ENCODE peak calls at places on chromosome 18, in five cellular contexts. A is HFFc6, H is progenitor cell of endocrine pancreas, P is endothelial cell, Z is GM12878. E is an unnamed sample.

GRCh38 chr18:45168883-45169585 is 446.2 kb upstream of the SLC14A2 start:
- DNase-seq in A (peak), H (no peak), P (no peak), Z (no peak), E (peak)

GRCh38 chr18:711330-711692 is 1.1 kb downstream of the ENOSF1 start:
- DNase-seq in A (no peak), H (no peak), P (no peak), Z (no peak), E (no peak)

GRCh38 chr18:21049306-21049705 is 62.3 kb downstream of the ROCK1 start:
- DNase-seq in A (no peak), H (no peak), P (no peak), Z (no peak), E (no peak)

GRCh38 chr18:79123948-79124347 is 54.8 kb downstream of the ATP9B start:
- DNase-seq in A (peak), H (no peak), P (no peak), Z (no peak), E (no peak)

GRCh38 chr18:35619468-35619867 is 37.9 kb downstream of the GALNT1 start:
- DNase-seq in A (no peak), H (no peak), P (no peak), Z (no peak), E (no peak)

GRCh38 chr18:57051586-57052044 is 95.3 kb upstream of the BOD1L2 start:
- DNase-seq in A (no peak), H (no peak), P (no peak), Z (peak), E (no peak)

GRCh38 chr18:10235553-10235952 is 218.9 kb upstream of the APCDD1 start:
- DNase-seq in A (no peak), H (no peak), P (no peak), Z (no peak), E (no peak)

GRCh38 chr18:79067611-79068010 is 1.6 kb upstream of the ATP9B start:
- DNase-seq in A (no peak), H (no peak), P (no peak), Z (no peak), E (no peak)

GRCh38 chr18:6521804-6522418 is 107.2 kb upstream of the L3MBTL4 start:
- DNase-seq in A (no peak), H (no peak), P (peak), Z (peak), E (no peak)

GRCh38 chr18:35616074-35616473 is 34.5 kb downstream of the GALNT1 start:
- DNase-seq in A (no peak), H (no peak), P (no peak), Z (no peak), E (no peak)

GRCh38 chr18:62788111-62788510 is 72.8 kb downstream of the PHLPP1 start:
- DNase-seq in A (no peak), H (no peak), P (no peak), Z (no peak), E (no peak)

GRCh38 chr18:49018553-49018943 is 67.8 kb upstream of the SMAD7 start:
- DNase-seq in A (no peak), H (no peak), P (no peak), Z (no peak), E (no peak)

GRCh38 chr18:72867721-72868665 is at the start of gene NETO1:
- DNase-seq in A (no peak), H (peak), P (peak), Z (no peak), E (no peak)

GRCh38 chr18:80193701-80194100 is 53.6 kb downstream of the PARD6G start:
- DNase-seq in A (no peak), H (no peak), P (no peak), Z (no peak), E (no peak)

GRCh38 chr18:60020107-60020925 is 120.5 kb downstream of the PMAIP1 start:
- DNase-seq in A (no peak), H (no peak), P (no peak), Z (no peak), E (no peak)

GRCh38 chr18:72762505-72763122 is 105.2 kb downstream of the NETO1 start:
- DNase-seq in A (peak), H (no peak), P (peak), Z (peak), E (peak)

GRCh38 chr18:34342960-34343359 is 118.2 kb upstream of the NOL4 start:
- DNase-seq in A (no peak), H (no peak), P (no peak), Z (no peak), E (no peak)

GRCh38 chr18:48918660-48919415 is 31.9 kb downstream of the SMAD7 start:
- DNase-seq in A (no peak), H (no peak), P (no peak), Z (no peak), E (no peak)

GRCh38 chr18:35918564-35918963 is 53.9 kb upstream of the RMP24 start:
- DNase-seq in A (no peak), H (no peak), P (no peak), Z (no peak), E (no peak)

GRCh38 chr18:72181241-72181764 is 362.8 kb downstream of the CBLN2 start:
- DNase-seq in A (no peak), H (no peak), P (no peak), Z (peak), E (no peak)

GRCh38 chr18:58662118-58662517 is 9.1 kb upstream of the MALT1 start:
- DNase-seq in A (no peak), H (no peak), P (no peak), Z (peak), E (no peak)

GRCh38 chr18:41939326-41939725 is 15.7 kb upstream of the PIK3C3 start:
- DNase-seq in A (no peak), H (no peak), P (no peak), Z (no peak), E (no peak)

GRCh38 chr18:38241216-38241615 is 675.6 kb upstream of the CELF4 start:
- DNase-seq in A (no peak), H (no peak), P (no peak), Z (no peak), E (no peak)

GRCh38 chr18:5424903-5425302 is 118.9 kb downstream of the EPB41L3 start:
- DNase-seq in A (peak), H (no peak), P (peak), Z (no peak), E (no peak)

GRCh38 chr18:80166240-80166639 is 57.2 kb downstream of the ADNP2 start:
- DNase-seq in A (no peak), H (no peak), P (no peak), Z (no peak), E (no peak)

GRCh38 chr18:59971871-59972270 is 72.1 kb downstream of the PMAIP1 start:
- DNase-seq in A (no peak), H (no peak), P (no peak), Z (no peak), E (no peak)

GRCh38 chr18:29501952-29502351 is 1325.0 kb upstream of the CDH2 start:
- DNase-seq in A (peak), H (no peak), P (no peak), Z (no peak), E (no peak)

GRCh38 chr18:7370812-7371211 is 139.9 kb downstream of the LRRC30 start:
- DNase-seq in A (no peak), H (no peak), P (peak), Z (no peak), E (no peak)

GRCh38 chr18:69956037-69956436 is 8.4 kb upstream of the CD226 start:
- DNase-seq in A (no peak), H (no peak), P (no peak), Z (no peak), E (no peak)

GRCh38 chr18:12744103-12744502 is 41.3 kb downstream of the PSMG2 start:
- DNase-seq in A (peak), H (no peak), P (no peak), Z (no peak), E (no peak)
- TF ChIP-seq CTCF in A (peak), H (peak), P (no peak), Z (peak), E (peak)

DNA sequence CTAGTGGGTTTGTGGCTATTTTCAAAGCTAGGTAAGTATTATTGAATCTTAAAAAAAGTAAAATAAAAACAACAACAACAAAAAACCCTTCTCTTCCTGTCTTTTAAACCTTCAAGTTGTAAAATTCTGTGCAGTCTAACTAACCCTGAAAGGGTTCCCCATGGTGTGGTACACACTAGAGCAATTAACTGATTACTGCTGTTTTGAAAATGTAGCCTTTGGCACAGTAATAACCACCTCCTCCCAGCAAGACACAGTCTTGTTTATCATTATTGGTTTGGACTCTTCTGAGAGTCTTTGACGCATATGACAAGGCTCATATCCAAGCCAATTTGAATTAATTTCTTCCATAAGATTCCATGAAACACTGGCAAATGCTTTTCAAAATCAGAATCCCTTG is 2184.6 kb upstream of the PIK3C3 start:
- DNase-seq in A (no peak), H (no peak), P (no peak), Z (no peak), E (no peak)
- TF ChIP-seq CTCF in A (no peak), H (no peak), P (no peak), Z (no peak), E (no peak)

DNA sequence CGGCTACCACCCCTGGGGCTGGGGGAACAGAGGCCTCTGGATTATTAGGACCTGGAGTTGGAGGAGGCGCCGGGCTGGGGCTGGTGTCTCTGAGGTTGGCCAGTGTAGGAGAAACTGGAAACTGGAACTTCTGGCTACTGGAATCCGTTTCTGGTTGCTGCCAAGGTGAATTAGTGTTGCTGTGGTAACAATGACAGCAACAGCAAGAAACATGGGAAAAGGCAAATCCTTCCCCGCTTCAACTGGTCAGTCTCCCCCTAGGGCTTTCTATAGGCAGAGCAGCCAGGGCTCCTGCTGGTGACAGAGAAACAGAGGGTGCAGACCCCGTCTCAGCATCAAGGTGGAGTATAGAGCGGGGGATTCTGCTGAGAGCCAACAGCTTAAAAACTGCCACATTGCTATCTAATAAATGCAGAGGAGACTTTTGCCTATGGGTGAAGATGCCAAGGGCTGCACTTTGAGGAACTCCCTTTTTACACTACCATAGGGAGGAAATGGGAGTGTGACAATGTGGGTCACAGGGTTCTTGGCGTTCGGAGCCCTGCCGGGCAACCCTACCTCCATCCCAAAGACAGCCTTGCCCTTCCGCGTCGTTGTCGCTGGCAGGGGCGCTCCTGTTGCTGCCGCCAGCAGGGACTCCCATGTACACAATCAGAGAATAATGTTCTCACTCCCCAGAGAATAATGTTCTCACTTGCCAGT is 81.4 kb upstream of the CABLES1 start:
- DNase-seq in A (peak), H (peak), P (peak), Z (no peak), E (peak)
- TF ChIP-seq CTCF in A (peak), H (peak), P (peak), Z (no peak), E (peak)

GRCh38 chr18:12092398-12093229 is 1.0 kb upstream of the ANKRD62 start:
- DNase-seq in A (no peak), H (no peak), P (peak), Z (peak), E (no peak)
- TF ChIP-seq CTCF in A (peak), H (peak), P (no peak), Z (peak), E (no peak)

GRCh38 chr18:2952605-2953004 is 60.3 kb downstream of the LPIN2 start:
- DNase-seq in A (no peak), H (no peak), P (no peak), Z (no peak), E (no peak)

DNA sequence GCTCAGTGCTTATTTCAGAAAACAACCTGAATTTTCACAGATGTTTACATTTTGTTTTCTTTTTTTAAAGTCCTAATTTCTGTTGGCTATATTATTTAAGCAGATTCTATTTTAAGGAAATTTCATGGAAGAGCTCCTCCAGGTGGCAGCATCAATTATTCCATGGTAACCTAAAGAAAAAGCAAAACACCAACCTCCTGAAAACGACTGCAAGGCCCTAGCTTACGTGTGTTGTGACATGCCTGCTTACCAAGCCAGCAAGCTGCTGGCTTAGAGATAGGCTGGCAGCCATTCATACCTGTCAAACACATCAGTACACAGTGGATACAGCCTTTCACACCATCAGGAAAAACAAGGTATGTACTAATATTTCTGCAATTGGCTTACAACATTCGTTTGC is 64.9 kb downstream of the LPIN2 start:
- DNase-seq in A (peak), H (no peak), P (no peak), Z (no peak), E (no peak)
- TF ChIP-seq CTCF in A (peak), H (peak), P (peak), Z (no peak), E (peak)

GRCh38 chr18:68467966-68468365 is 246.9 kb downstream of the TMX3 start:
- DNase-seq in A (no peak), H (no peak), P (no peak), Z (no peak), E (no peak)
- TF ChIP-seq CTCF in A (no peak), H (no peak), P (no peak), Z (no peak), E (no peak)

DNA sequence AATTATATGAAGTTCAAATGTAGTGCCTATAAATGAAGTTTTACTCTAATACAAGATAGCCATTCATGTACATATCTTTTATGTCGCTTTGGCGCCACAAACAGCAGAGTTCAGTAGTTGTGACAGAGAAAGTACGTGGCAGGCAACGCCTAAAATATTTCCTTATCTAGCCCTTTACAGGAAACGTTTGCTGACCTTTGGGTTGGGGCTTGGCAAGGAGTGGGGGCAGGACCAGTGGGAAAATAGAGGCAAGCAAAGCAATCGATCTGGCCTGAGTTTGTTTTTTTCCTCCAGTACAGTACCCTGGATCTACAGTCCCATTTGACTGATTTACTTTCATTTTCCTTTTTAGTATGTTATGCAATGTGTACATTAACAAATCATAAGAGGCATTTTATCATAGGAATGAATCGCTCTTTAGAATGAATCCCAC is 13.1 kb downstream of the CCDC68 start:
- DNase-seq in A (no peak), H (no peak), P (no peak), Z (peak), E (no peak)
- TF ChIP-seq CTCF in A (no peak), H (no peak), P (no peak), Z (no peak), E (no peak)

E was measured in AG09319.